ENCODE peak calls at places on chromosomes 4 and X, in four cellular contexts. M, A, N and L are unnamed samples.
A peak's percentile ranks its signal among the peaks of the same experiment; 100 is the strongest.

GRCh38 chr4:25900901-25901500 is 13.0 kb upstream of the SMIM20 start:
- DNase-seq in M (no peak), A (no peak), N (no peak), L (no peak)

GRCh38 chrX:119763175-119763574 is 4.8 kb downstream of the SOWAHD start:
- DNase-seq in M (peak; percentile 86), A (no peak), N (peak; percentile 71), L (peak; percentile 64)

GRCh38 chrX:85159644-85160043 is 83.9 kb downstream of the SATL1 start:
- DNase-seq in M (no peak), A (no peak), N (no peak), L (no peak)

GRCh38 chrX:143854006-143854405 is 29.9 kb upstream of the UBE2NL start:
- DNase-seq in M (peak; percentile 50), A (no peak), N (peak; percentile 23), L (peak; percentile 49)

GRCh38 chrX:124344246-124344645 is 2.1 kb upstream of the SH2D1A start:
- DNase-seq in M (no peak), A (no peak), N (no peak), L (no peak)

GRCh38 chr4:54281060-54281781 is 52.1 kb downstream of the PDGFRA start:
- DNase-seq in M (peak; percentile 98), A (peak; percentile 92), N (peak; percentile 96), L (peak; percentile 98)

GRCh38 chrX:150856101-150856500 is 42.4 kb downstream of the CD99L2 start:
- DNase-seq in M (peak; percentile 58), A (no peak), N (no peak), L (peak; percentile 39)

GRCh38 chrX:109281478-109282275 is 200.2 kb downstream of the GUCY2F start:
- DNase-seq in M (peak; percentile 14), A (no peak), N (no peak), L (peak; percentile 86)

GRCh38 chr4:171639540-171639939 is 173.7 kb upstream of the GALNTL6 start:
- DNase-seq in M (no peak), A (no peak), N (no peak), L (no peak)

GRCh38 chrX:107714196-107714811 is 61.3 kb downstream of the TSC22D3 start:
- DNase-seq in M (no peak), A (no peak), N (no peak), L (peak; percentile 57)

GRCh38 chr4:42515156-42515884 is 118.0 kb downstream of the SHISA3 start:
- DNase-seq in M (peak; percentile 54), A (no peak), N (no peak), L (peak; percentile 38)

GRCh38 chrX:981791-982626 is 230.4 kb downstream of the CRLF2 start:
- DNase-seq in M (no peak), A (no peak), N (no peak), L (no peak)

GRCh38 chrX:20680998-20681397 is 414.3 kb upstream of the RPS6KA3 start:
- DNase-seq in M (no peak), A (no peak), N (peak; percentile 27), L (peak; percentile 1)

GRCh38 chrX:51144828-51145442 is 187.7 kb upstream of the NUDT10 start:
- DNase-seq in M (peak; percentile 1), A (no peak), N (peak; percentile 0), L (peak; percentile 37)

GRCh38 chrX:103254171-103254824 is 657 bp downstream of the TCEAL8 start:
- DNase-seq in M (peak; percentile 34), A (peak; percentile 74), N (peak; percentile 54), L (peak; percentile 35)

GRCh38 chr4:4457803-4458550 is 71.1 kb downstream of the NSG1 start:
- DNase-seq in M (peak; percentile 81), A (no peak), N (peak; percentile 43), L (peak; percentile 34)

GRCh38 chr4:73847507-73848182 is 5.5 kb upstream of the PF4V1 start:
- DNase-seq in M (no peak), A (no peak), N (no peak), L (no peak)

GRCh38 chrX:98654565-98654964 is 1755.5 kb downstream of the PCDH19 start:
- DNase-seq in M (no peak), A (no peak), N (no peak), L (no peak)

GRCh38 chr4:54093609-54094240 is 6.2 kb upstream of the GSX2 start:
- DNase-seq in M (no peak), A (no peak), N (no peak), L (no peak)

GRCh38 chr4:60129740-60130139 is 1070.4 kb upstream of the ADGRL3 start:
- DNase-seq in M (peak; percentile 4), A (no peak), N (no peak), L (no peak)

GRCh38 chr4:189845145-189845846 is 95.4 kb upstream of the FRG1 start:
- DNase-seq in M (peak; percentile 2), A (no peak), N (peak; percentile 22), L (no peak)

GRCh38 chr4:2962614-2963184 is 507 bp downstream of the NOP14 start:
- DNase-seq in M (peak; percentile 49), A (no peak), N (peak; percentile 61), L (peak; percentile 60)

GRCh38 chr4:168475745-168476144 is 4.5 kb downstream of the DDX60L start:
- DNase-seq in M (no peak), A (no peak), N (no peak), L (no peak)

GRCh38 chrX:129961180-129962083 is 21.0 kb upstream of the BCORL1 start:
- DNase-seq in M (no peak), A (peak; percentile 64), N (peak; percentile 43), L (no peak)

GRCh38 chrX:81202989-81203388 is 1.1 kb downstream of the SH3BGRL start:
- DNase-seq in M (no peak), A (no peak), N (peak; percentile 8), L (no peak)
- H3K4me3 ChIP-seq in M (peak overlapping the region; percentile 94), A (peak overlapping the region; percentile 53), N (peak overlapping the region; percentile 63), L (peak overlapping the region; percentile 81)

DNA sequence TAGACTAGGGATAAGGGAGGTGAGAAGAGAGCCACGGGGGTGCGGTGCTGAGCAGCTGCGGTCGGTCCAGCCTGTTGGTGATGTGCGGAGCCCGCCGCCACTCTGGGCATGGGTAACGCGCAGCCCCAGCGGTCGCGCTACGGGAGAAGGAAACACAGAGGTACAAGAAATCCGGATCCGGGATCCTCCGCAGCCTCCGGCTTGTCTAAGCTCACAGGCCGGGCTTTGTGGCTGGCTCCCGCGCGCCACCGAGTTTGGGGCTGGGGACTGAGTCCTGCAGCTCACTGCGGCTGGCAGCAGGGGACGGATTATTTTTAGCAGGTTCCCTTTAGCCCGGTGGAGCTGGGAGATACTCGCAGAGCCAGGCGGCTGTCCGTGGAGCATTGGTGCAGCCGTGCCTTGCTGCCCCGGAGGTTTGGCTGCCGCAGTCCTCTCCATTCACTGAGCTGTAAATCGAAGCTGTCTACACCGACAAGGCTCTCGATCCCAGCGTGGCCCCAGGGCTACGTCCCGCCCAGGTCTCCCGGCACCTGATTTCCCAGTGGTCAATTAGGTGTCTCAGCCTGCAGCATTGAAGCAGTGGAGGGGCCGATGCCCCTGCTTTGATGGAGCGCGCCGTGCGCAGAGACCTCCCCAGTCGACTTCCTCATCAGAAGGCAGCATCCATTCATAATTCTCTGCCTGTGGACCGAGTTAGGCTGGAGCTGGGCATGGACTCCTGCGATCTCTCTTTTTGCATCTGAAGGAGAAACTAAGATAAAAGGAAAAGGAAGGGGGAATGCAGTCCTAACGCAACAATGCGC is 81.9 kb upstream of the SCML1 start:
- DNase-seq in M (peak; percentile 22), A (no peak), N (peak; percentile 21), L (peak; percentile 1)
- TF ChIP-seq CTCF in M (no peak), A (no peak), N (no peak), L (no peak)

GRCh38 chr4:8096690-8097061 is 61.9 kb downstream of the ABLIM2 start:
- DNase-seq in M (no peak), A (no peak), N (no peak), L (no peak)
- H3K4me3 ChIP-seq in M (no peak overlapping the region), A (no peak overlapping the region), N (no peak overlapping the region), L (no peak overlapping the region)

DNA sequence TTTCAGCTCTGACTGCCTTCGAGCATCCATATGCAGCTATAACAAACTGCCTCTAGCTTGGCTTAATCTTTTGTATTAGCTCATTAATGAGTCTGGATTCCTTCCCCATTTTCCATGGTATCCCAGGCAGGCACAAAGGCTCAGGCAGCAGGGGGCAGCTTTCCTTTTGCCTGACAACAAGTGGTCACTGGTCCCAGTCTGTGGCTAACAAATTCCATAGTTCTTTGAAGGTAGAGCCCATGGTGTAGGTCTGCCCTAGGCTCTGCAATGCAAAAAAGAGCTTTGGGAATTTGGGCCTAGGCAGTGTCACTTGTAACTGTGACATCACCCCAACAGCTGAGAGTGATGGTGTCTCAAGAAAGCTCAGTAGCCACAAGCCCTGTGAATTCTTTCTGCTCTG is 234.4 kb upstream of the GPC4 start:
- DNase-seq in M (no peak), A (no peak), N (no peak), L (no peak)
- TF ChIP-seq CTCF in M (no peak), A (no peak), N (no peak), L (no peak)

DNA sequence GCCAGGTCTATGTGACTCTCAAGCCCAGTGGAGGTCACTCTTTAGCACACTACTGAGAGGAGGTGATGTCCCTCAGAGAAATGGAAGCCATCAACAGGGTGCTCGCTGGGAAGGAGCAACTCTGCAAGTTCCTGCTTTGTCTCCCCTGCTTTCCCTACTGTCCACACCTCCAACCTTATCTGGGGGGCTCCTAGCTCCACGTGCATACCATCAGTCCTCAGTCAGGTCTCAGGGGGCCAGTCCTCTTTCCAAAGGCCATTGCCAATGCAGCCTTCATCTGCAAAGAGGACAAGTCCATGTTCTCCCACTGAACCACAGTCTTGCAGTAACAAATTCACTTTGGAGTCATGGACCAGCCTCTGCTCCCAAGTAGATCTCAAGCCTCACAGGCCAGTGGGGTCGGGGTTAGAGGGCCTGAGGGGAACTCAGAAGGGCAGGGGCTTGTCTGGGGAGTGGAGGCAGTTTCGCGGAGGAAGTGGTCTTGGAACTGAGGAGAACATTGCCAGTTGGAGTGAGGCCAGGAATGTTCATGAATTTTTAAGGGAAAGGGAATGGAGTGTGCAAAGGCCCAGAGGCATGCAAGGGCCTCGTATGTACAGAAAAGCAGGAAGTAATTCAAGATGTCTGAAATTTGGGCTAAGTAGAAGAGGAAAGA is 9.0 kb downstream of the RTL5 start:
- DNase-seq in M (no peak), A (peak; percentile 61), N (no peak), L (no peak)
- H3K4me3 ChIP-seq in M (no peak overlapping the region), A (no peak overlapping the region), N (no peak overlapping the region), L (no peak overlapping the region)

DNA sequence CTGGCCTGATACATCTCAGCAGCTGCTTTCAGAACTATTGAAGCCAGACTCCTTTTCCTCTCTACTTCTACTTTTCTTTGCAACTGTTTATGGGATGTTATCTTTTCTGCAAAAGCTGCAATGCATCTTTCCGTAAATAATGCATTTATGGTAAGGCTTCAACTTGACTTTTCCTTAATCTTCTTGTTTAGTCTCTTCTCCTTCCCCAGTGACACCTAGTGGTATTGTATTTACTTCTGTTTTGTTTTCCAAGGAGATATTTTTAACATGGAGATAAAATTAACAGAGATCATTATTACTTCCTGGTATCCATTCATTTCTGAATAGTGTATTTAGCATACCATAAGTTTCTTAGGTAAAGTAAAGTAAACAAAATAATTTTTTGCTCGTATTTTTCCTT is 1548.8 kb downstream of the PCDH7 start:
- DNase-seq in M (no peak), A (no peak), N (peak; percentile 3), L (peak; percentile 36)
- TF ChIP-seq CTCF in M (no peak), A (no peak), N (no peak), L (peak; percentile 45)

DNA sequence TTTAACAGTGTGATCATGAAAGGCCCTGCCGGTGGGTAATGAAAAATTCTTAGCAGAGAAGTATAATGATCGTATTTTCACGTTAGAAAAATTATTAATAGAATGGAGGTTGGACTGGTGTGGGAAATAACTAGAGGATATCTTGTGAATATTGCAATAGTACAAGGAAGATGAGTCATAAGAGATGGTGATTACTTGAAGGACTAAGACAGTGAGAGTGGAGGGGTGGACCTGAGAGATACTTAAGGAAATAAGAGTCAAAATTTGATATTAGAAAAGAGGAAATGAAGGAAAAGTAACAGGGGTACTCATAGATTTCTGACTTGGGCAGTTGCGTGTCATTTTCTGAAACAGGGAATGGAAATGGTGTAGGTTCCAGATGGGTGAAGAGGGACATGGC is 1.8 kb upstream of the USP53 start:
- DNase-seq in M (no peak), A (no peak), N (peak; percentile 71), L (peak; percentile 50)
- H3K4me3 ChIP-seq in M (no peak overlapping the region), A (no peak overlapping the region), N (peak overlapping the region; percentile 72), L (no peak overlapping the region)